ENCODE peak calls at places on chromosomes 3 and 15, in seven cellular contexts. U is tibial nerve, D is prostate gland, E is HCT116, M is testis, C is stomach, O is body of pancreas. T is an unnamed sample. For H3K36me3, the result is how much of the 10 kb centered on the place peaks cover.

GRCh38 chr3:177287231-177287630 is 89.9 kb upstream of the TBL1XR1 start:
- DNase-seq in U (no peak), D (no peak), E (no peak), M (no peak), C (no peak), O (no peak), T (no peak)

GRCh38 chr15:51290720-51291119 is 47.7 kb downstream of the CYP19A1 start:
- DNase-seq in U (no peak), D (no peak), E (no peak), M (no peak), C (no peak), O (no peak), T (no peak)

GRCh38 chr3:128359060-128359664 is 107.5 kb downstream of the DNAJB8 start:
- DNase-seq in U (no peak), D (no peak), E (no peak), M (no peak), C (no peak), O (no peak), T (no peak)

GRCh38 chr15:57358611-57359010 is 17.7 kb upstream of the CGNL1 start:
- DNase-seq in U (no peak), D (no peak), E (no peak), M (no peak), C (no peak), O (no peak), T (no peak)

GRCh38 chr3:65953881-65954733 is 84.6 kb downstream of the MAGI1 start:
- DNase-seq in U (no peak), D (peak), E (no peak), M (peak), C (peak), O (peak), T (no peak)

GRCh38 chr3:78238811-78239210 is 1198.9 kb downstream of the ROBO2 start:
- DNase-seq in U (no peak), D (no peak), E (no peak), M (no peak), C (no peak), O (no peak), T (no peak)

GRCh38 chr15:43934480-43934879 is 107.7 kb downstream of the WDR76 start:
- DNase-seq in U (no peak), D (no peak), E (no peak), M (no peak), C (no peak), O (no peak), T (no peak)

GRCh38 chr15:31345606-31346366 is 19.2 kb downstream of the KLF13 start:
- DNase-seq in U (no peak), D (no peak), E (no peak), M (no peak), C (no peak), O (peak), T (no peak)

GRCh38 chr3:36903119-36903882 is 41.6 kb downstream of the TRANK1 start:
- DNase-seq in U (no peak), D (no peak), E (no peak), M (no peak), C (no peak), O (no peak), T (peak)

GRCh38 chr3:10437272-10437994 is 68.0 kb downstream of the ATP2B2 start:
- DNase-seq in U (no peak), D (no peak), E (no peak), M (no peak), C (no peak), O (no peak), T (no peak)

GRCh38 chr3:42685891-42686820 is 819 bp downstream of the KLHL40 start:
- DNase-seq in U (no peak), D (no peak), E (no peak), M (no peak), C (no peak), O (no peak), T (no peak)

GRCh38 chr15:34109775-34110663 is 8.1 kb downstream of the PGBD4 start:
- DNase-seq in U (no peak), D (no peak), E (peak), M (no peak), C (no peak), O (no peak), T (no peak)

GRCh38 chr15:39404767-39405173 is 176.1 kb upstream of the THBS1 start:
- DNase-seq in U (no peak), D (no peak), E (no peak), M (no peak), C (no peak), O (no peak), T (no peak)

GRCh38 chr3:185631508-185632206 is 45.6 kb downstream of the SENP2 start:
- DNase-seq in U (no peak), D (no peak), E (peak), M (no peak), C (no peak), O (peak), T (no peak)

GRCh38 chr15:85840079-85840801 is 45.5 kb upstream of the KLHL25 start:
- DNase-seq in U (peak), D (peak), E (peak), M (peak), C (peak), O (peak), T (no peak)

GRCh38 chr3:151578495-151578894 is 117.6 kb upstream of the IGSF10 start:
- DNase-seq in U (no peak), D (no peak), E (no peak), M (no peak), C (no peak), O (no peak), T (no peak)

GRCh38 chr3:105868450-105868744 is 415 bp downstream of the CBLB start:
- DNase-seq in U (peak), D (peak), E (no peak), M (peak), C (peak), O (peak), T (peak)

GRCh38 chr15:86077070-86077469 is 2.6 kb upstream of the AGBL1 start:
- DNase-seq in U (no peak), D (no peak), E (no peak), M (no peak), C (no peak), O (no peak), T (no peak)

GRCh38 chr15:73941044-73941443 is 14.8 kb downstream of the LOXL1 start:
- DNase-seq in U (no peak), D (no peak), E (no peak), M (no peak), C (no peak), O (no peak), T (no peak)

GRCh38 chr3:39088889-39089288 is 18.5 kb downstream of the GORASP1 start:
- DNase-seq in U (no peak), D (no peak), E (no peak), M (no peak), C (no peak), O (no peak), T (no peak)

GRCh38 chr3:142997330-142997729 is 4.0 kb upstream of the U2SURP start:
- DNase-seq in U (no peak), D (no peak), E (no peak), M (no peak), C (no peak), O (no peak), T (no peak)

GRCh38 chr15:75817151-75817935 is 25.9 kb upstream of the UBE2Q2 start:
- DNase-seq in U (no peak), D (no peak), E (no peak), M (no peak), C (no peak), O (no peak), T (no peak)

GRCh38 chr15:90863987-90864386 is 4.4 kb upstream of the FURIN start:
- DNase-seq in U (no peak), D (no peak), E (no peak), M (no peak), C (no peak), O (no peak), T (no peak)

GRCh38 chr3:140246578-140246977 is 311.6 kb downstream of the CLSTN2 start:
- DNase-seq in U (no peak), D (no peak), E (no peak), M (no peak), C (no peak), O (no peak), T (no peak)

GRCh38 chr3:117630885-117631284 is 921.3 kb downstream of the TUSC7 start:
- DNase-seq in U (no peak), D (no peak), E (no peak), M (no peak), C (no peak), O (peak), T (no peak)

GRCh38 chr3:1439395-1439794 is 346.6 kb downstream of the CNTN6 start:
- DNase-seq in U (no peak), D (no peak), E (no peak), M (peak), C (peak), O (peak), T (no peak)

GRCh38 chr3:105944721-105945120 is 75.9 kb upstream of the CBLB start:
- DNase-seq in U (no peak), D (no peak), E (no peak), M (no peak), C (no peak), O (no peak), T (no peak)

GRCh38 chr15:52678468-52679231 is 538 bp downstream of the ATOSA start:
- DNase-seq in U (peak), D (peak), E (no peak), M (peak), C (peak), O (peak), T (no peak)

GRCh38 chr3:53134631-53135232 is 4.5 kb upstream of the RFT1 start:
- DNase-seq in U (peak), D (peak), E (peak), M (peak), C (peak), O (peak), T (no peak)

GRCh38 chr3:185280572-185281365 is 26.9 kb upstream of the EHHADH start:
- DNase-seq in U (no peak), D (no peak), E (peak), M (no peak), C (no peak), O (no peak), T (no peak)

GRCh38 chr3:187742351-187743171 is 2.7 kb downstream of the BCL6 start:
- DNase-seq in U (no peak), D (peak), E (no peak), M (peak), C (peak), O (peak), T (no peak)

GRCh38 chr15:37135225-37135624 is 34.9 kb upstream of the MEIS2 start:
- DNase-seq in U (no peak), D (no peak), E (peak), M (no peak), C (no peak), O (no peak), T (no peak)

GRCh38 chr3:133040696-133041523 is 2.7 kb downstream of the TMEM108 start:
- DNase-seq in U (peak), D (peak), E (peak), M (peak), C (peak), O (peak), T (no peak)

GRCh38 chr3:152524198-152525140 is 255.7 kb downstream of the MBNL1 start:
- DNase-seq in U (peak), D (peak), E (peak), M (peak), C (peak), O (peak), T (no peak)

GRCh38 chr3:167451282-167451681 is 22.6 kb downstream of the SERPINI2 start:
- DNase-seq in U (no peak), D (no peak), E (no peak), M (no peak), C (no peak), O (no peak), T (no peak)

DNA sequence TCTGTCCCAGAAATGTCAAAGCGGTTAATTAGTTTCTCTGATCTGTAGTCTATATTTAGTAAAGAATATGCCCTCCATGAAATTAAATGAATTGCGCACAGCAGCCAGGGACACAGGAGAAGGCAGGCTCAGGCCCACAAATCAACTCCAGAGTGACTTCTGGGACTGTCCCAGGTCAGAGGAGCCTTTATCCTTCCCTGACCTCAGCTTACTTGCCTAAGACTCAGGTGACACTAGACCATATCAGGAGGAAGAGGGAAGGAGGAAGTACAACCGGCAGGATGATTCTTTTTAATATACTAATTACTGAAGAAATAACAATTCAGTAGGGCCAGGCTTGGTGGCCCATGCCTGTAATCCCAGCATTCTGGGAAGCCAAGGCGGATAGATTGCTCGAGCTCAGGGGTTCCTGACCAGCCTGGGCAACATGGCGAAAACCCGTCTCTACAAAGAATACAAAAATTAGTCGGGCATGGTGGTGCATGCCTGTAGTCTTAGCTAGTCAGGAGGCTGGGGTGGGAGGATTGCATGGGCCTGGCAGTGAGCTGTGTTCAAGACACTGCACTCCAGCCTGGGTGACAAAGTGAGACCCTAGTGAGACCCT is 1.8 kb upstream of the GPR15 start:
- DNase-seq in U (no peak), D (no peak), E (no peak), M (no peak), C (no peak), O (no peak), T (no peak)
- TF ChIP-seq POLR2A in U (no peak), D (no peak), E (no peak), M (no peak), C (no peak), O (no peak), T (no peak)

DNA sequence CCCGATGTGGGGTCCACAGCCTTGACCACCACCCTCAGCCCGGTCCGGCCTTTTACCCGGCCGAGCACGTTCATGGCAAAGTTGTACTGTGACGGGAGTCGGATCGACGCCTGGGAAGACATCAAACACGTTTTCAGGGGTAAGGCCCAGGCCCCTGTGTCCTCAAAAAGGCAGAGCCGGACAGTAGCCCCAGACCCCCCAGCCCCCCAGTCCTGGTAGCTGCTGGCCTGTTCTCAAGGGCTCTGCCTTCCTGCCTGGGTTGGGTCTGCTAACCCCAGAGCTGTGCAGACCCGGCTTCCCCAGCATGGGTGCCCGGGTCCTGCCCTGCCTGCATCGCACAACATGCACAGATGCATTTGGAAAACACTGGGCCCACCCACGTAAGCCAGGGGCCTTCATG is 84.6 kb downstream of the NUP210 start:
- DNase-seq in U (no peak), D (no peak), E (no peak), M (no peak), C (no peak), O (no peak), T (no peak)
- H3K36me3 ChIP-seq in U (half or more), D (under half), E (under half), M (under half), C (half or more), O (under half), T (under half)

DNA sequence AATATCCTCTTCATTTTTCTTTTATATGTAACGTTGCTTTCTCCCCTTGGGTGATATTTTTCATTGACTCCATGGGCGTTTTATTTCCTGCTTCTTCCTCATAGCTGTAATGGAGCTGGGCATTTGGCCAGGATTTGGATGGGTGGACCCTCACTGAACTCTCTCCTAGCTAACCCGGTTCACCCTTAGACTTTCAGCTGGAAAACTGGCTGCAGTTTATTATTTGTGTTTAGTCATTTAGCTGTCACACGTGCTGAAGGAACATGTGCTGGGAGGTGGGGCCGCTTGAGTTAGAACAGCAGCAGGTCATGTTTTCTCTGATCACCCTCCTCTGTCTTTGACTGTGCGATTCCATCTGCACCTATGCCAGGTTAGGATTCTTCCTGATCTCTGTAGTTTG is 407.6 kb downstream of the ZIC1 start:
- DNase-seq in U (peak), D (peak), E (no peak), M (peak), C (no peak), O (peak), T (no peak)
- TF ChIP-seq POLR2A in U (no peak), D (no peak), E (no peak), M (no peak), C (no peak), O (no peak), T (no peak)

DNA sequence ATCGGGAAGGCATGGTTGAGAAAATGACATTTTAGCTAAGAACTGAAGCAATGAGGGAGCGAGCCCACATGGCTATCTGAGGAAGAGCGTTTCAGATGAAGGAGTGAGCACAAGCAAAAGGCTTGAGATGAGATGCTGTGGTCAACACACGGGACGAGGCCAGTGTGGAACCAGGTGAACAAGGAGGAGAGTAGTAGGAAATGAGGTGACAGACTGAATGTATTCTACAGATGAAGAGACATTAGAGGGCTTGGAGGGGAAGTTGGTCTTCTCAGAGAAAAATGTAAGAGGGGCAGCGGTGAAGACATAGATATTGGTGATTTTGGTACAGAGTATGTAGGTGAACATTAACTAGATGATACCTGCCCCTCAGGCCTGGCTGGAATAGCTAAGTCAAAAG is 57.2 kb downstream of the SLTM start:
- DNase-seq in U (no peak), D (no peak), E (no peak), M (no peak), C (no peak), O (no peak), T (no peak)
- H3K36me3 ChIP-seq in U (under half), D (under half), E (under half), M (under half), C (half or more), O (under half), T (under half)

GRCh38 chr15:42159381-42160015 is 3.1 kb upstream of the PLA2G4F start:
- DNase-seq in U (no peak), D (no peak), E (no peak), M (no peak), C (peak), O (no peak), T (no peak)

GRCh38 chr15:42157381-42157780 is 945 bp upstream of the PLA2G4F start:
- DNase-seq in U (no peak), D (no peak), E (no peak), M (no peak), C (peak), O (no peak), T (no peak)

GRCh38 chr15:42160110-42160509 is 3.7 kb upstream of the PLA2G4F start:
- DNase-seq in U (no peak), D (no peak), E (no peak), M (no peak), C (peak), O (no peak), T (no peak)

GRCh38 chr15:42157981-42158765 is 1.7 kb upstream of the PLA2G4F start:
- DNase-seq in U (no peak), D (no peak), E (no peak), M (no peak), C (peak), O (no peak), T (no peak)

GRCh38 chr15:42158941-42159340 is 2.5 kb upstream of the PLA2G4F start:
- DNase-seq in U (no peak), D (no peak), E (no peak), M (no peak), C (peak), O (no peak), T (no peak)
- TF ChIP-seq POLR2A in U (no peak), D (no peak), E (no peak), M (no peak), C (no peak), O (no peak), T (no peak)

DNA sequence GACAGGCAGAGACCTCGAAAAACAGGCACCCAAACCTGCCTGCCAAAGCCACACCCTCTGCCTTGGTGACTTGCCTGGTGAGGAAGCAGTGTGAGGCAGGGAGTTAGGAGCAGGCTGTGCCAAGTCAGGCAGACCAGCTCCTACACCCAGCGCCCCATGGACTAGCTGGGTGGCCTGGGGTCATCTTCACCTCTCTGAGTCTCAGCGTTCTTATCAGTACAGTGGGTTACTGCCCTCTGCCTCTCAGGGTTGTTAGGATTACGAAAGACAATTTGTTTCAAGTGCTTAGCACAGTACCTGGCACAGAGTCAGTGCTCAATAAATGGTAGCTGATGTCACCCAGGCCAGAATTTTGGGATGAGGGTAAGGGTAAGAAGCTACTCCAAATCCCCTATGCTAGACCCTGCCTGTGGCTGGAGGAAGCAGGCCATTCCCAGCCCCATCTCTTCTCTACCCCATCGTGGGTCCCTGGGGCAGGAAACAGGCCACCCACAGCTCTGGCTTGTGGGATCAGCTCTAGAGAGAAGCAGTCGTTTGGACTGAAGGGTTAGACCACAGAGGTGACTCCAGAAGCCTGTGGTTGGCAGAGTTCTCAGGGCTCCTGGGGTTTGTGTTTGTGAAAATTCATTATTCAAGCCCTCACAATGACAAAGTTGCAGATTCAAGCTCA is 10.1 kb downstream of the SLC51B start:
- DNase-seq in U (no peak), D (no peak), E (no peak), M (peak), C (peak), O (no peak), T (no peak)
- H3K36me3 ChIP-seq in U (under half), D (under half), E (under half), M (under half), C (under half), O (under half), T (under half)

GRCh38 chr3:126433496-126434263 is 39.0 kb downstream of the CFAP100 start:
- DNase-seq in U (no peak), D (no peak), E (no peak), M (peak), C (peak), O (no peak), T (peak)

GRCh38 chr3:126434264-126434590 is 39.5 kb downstream of the CFAP100 start:
- DNase-seq in U (no peak), D (no peak), E (no peak), M (no peak), C (peak), O (no peak), T (peak)

GRCh38 chr3:126432901-126433480 is 38.3 kb downstream of the CFAP100 start:
- DNase-seq in U (no peak), D (no peak), E (no peak), M (no peak), C (peak), O (no peak), T (peak)

GRCh38 chr3:126432361-126432760 is 37.7 kb downstream of the CFAP100 start:
- DNase-seq in U (no peak), D (no peak), E (no peak), M (no peak), C (no peak), O (no peak), T (no peak)

GRCh38 chr3:126431103-126431534 is 36.4 kb downstream of the CFAP100 start:
- DNase-seq in U (no peak), D (no peak), E (no peak), M (no peak), C (peak), O (no peak), T (peak)
- TF ChIP-seq POLR2A in U (no peak), D (no peak), E (no peak), M (no peak), C (no peak), O (no peak), T (no peak)

T was measured in vagina.